ENCODE peak calls at places on chromosomes 1 and 21, in six cellular contexts. One of them, this sample, is unnamed.

GRCh38 chr1:220296941-220297460 is 24.7 kb upstream of the RAB3GAP2 start:
- DNase-seq in breast epithelium: no peak
- DNase-seq in posterior vena cava: no peak
- DNase-seq in astrocyte of the hippocampus: peak; percentile 54
- DNase-seq in fibroblast of villous mesenchyme: no peak
- DNase-seq in stromal cell of bone marrow: no peak
- DNase-seq in this sample: no peak

GRCh38 chr1:218778257-218778656 is 395.4 kb upstream of the LYPLAL1 start:
- DNase-seq in posterior vena cava: no peak
- DNase-seq in fibroblast of villous mesenchyme: no peak
- DNase-seq in breast epithelium: no peak
- DNase-seq in stromal cell of bone marrow: peak; percentile 15
- DNase-seq in astrocyte of the hippocampus: no peak
- DNase-seq in this sample: no peak

GRCh38 chr1:246176126-246177024 is 330.7 kb downstream of the SMYD3 start:
- DNase-seq in posterior vena cava: no peak
- DNase-seq in breast epithelium: no peak
- DNase-seq in fibroblast of villous mesenchyme: peak; percentile 48
- DNase-seq in astrocyte of the hippocampus: peak; percentile 25
- DNase-seq in stromal cell of bone marrow: no peak
- DNase-seq in this sample: no peak

GRCh38 chr1:98388431-98388830 is 273.1 kb upstream of the SNX7 start:
- DNase-seq in breast epithelium: no peak
- DNase-seq in posterior vena cava: no peak
- DNase-seq in stromal cell of bone marrow: peak; percentile 66
- DNase-seq in fibroblast of villous mesenchyme: peak; percentile 64
- DNase-seq in astrocyte of the hippocampus: peak; percentile 69
- DNase-seq in this sample: peak; percentile 19

GRCh38 chr21:33265664-33266049 is 510 bp upstream of the IL10RB start:
- DNase-seq in fibroblast of villous mesenchyme: peak; percentile 50
- DNase-seq in stromal cell of bone marrow: no peak
- DNase-seq in posterior vena cava: peak; percentile 87
- DNase-seq in breast epithelium: peak; percentile 51
- DNase-seq in astrocyte of the hippocampus: no peak
- DNase-seq in this sample: no peak

GRCh38 chr1:145985502-145986439 is 10.6 kb downstream of the TXNIP start:
- DNase-seq in fibroblast of villous mesenchyme: peak; percentile 89
- DNase-seq in posterior vena cava: no peak
- DNase-seq in astrocyte of the hippocampus: peak; percentile 64
- DNase-seq in stromal cell of bone marrow: no peak
- DNase-seq in breast epithelium: no peak
- DNase-seq in this sample: peak; percentile 44

GRCh38 chr1:6653651-6654290 is 29.1 kb downstream of the THAP3 start:
- DNase-seq in astrocyte of the hippocampus: peak; percentile 83
- DNase-seq in fibroblast of villous mesenchyme: no peak
- DNase-seq in posterior vena cava: no peak
- DNase-seq in breast epithelium: no peak
- DNase-seq in stromal cell of bone marrow: no peak
- DNase-seq in this sample: no peak

GRCh38 chr1:30883389-30884172 is 25.0 kb downstream of the SDC3 start:
- DNase-seq in breast epithelium: no peak
- DNase-seq in stromal cell of bone marrow: no peak
- DNase-seq in fibroblast of villous mesenchyme: no peak
- DNase-seq in posterior vena cava: no peak
- DNase-seq in astrocyte of the hippocampus: peak; percentile 64
- DNase-seq in this sample: no peak

GRCh38 chr1:246597340-246597739 is 31.1 kb downstream of the CNST start:
- DNase-seq in stromal cell of bone marrow: peak; percentile 83
- DNase-seq in astrocyte of the hippocampus: peak; percentile 62
- DNase-seq in breast epithelium: no peak
- DNase-seq in fibroblast of villous mesenchyme: peak; percentile 93
- DNase-seq in posterior vena cava: no peak
- DNase-seq in this sample: peak; percentile 63

GRCh38 chr1:176391621-176392020 is 71.4 kb upstream of the PAPPA2 start:
- DNase-seq in stromal cell of bone marrow: no peak
- DNase-seq in breast epithelium: no peak
- DNase-seq in fibroblast of villous mesenchyme: no peak
- DNase-seq in astrocyte of the hippocampus: no peak
- DNase-seq in posterior vena cava: no peak
- DNase-seq in this sample: no peak

GRCh38 chr1:246618240-246618639 is 52.0 kb downstream of the CNST start:
- DNase-seq in posterior vena cava: no peak
- DNase-seq in stromal cell of bone marrow: no peak
- DNase-seq in astrocyte of the hippocampus: no peak
- DNase-seq in fibroblast of villous mesenchyme: no peak
- DNase-seq in breast epithelium: no peak
- DNase-seq in this sample: no peak

GRCh38 chr1:173304529-173305227 is 97.5 kb upstream of the TNFSF4 start:
- DNase-seq in fibroblast of villous mesenchyme: no peak
- DNase-seq in posterior vena cava: no peak
- DNase-seq in astrocyte of the hippocampus: no peak
- DNase-seq in breast epithelium: no peak
- DNase-seq in stromal cell of bone marrow: no peak
- DNase-seq in this sample: no peak

GRCh38 chr1:97210302-97210701 is 488.7 kb downstream of the PTBP2 start:
- DNase-seq in posterior vena cava: no peak
- DNase-seq in astrocyte of the hippocampus: no peak
- DNase-seq in breast epithelium: no peak
- DNase-seq in fibroblast of villous mesenchyme: no peak
- DNase-seq in stromal cell of bone marrow: no peak
- DNase-seq in this sample: no peak

GRCh38 chr1:27488523-27489138 is 1.3 kb downstream of the WASF2 start:
- DNase-seq in fibroblast of villous mesenchyme: peak; percentile 44
- DNase-seq in astrocyte of the hippocampus: peak; percentile 41
- DNase-seq in posterior vena cava: no peak
- DNase-seq in breast epithelium: no peak
- DNase-seq in stromal cell of bone marrow: no peak
- DNase-seq in this sample: no peak

GRCh38 chr1:151989131-151989868 is 4.4 kb downstream of the S100A10 start:
- DNase-seq in fibroblast of villous mesenchyme: peak; percentile 79
- DNase-seq in astrocyte of the hippocampus: peak; percentile 84
- DNase-seq in posterior vena cava: peak; percentile 93
- DNase-seq in breast epithelium: no peak
- DNase-seq in stromal cell of bone marrow: peak; percentile 86
- DNase-seq in this sample: peak; percentile 72

GRCh38 chr1:45654540-45655280 is 30.9 kb upstream of the CCDC17 start:
- DNase-seq in fibroblast of villous mesenchyme: peak; percentile 26
- DNase-seq in astrocyte of the hippocampus: no peak
- DNase-seq in breast epithelium: no peak
- DNase-seq in stromal cell of bone marrow: peak; percentile 27
- DNase-seq in posterior vena cava: no peak
- DNase-seq in this sample: no peak

GRCh38 chr1:48916121-48917069 is 139.7 kb upstream of the BEND5 start:
- DNase-seq in breast epithelium: peak; percentile 28
- DNase-seq in astrocyte of the hippocampus: peak; percentile 80
- DNase-seq in stromal cell of bone marrow: peak; percentile 63
- DNase-seq in fibroblast of villous mesenchyme: peak; percentile 12
- DNase-seq in posterior vena cava: no peak
- DNase-seq in this sample: no peak

GRCh38 chr1:193402032-193402431 is 215.6 kb upstream of the B3GALT2 start:
- DNase-seq in astrocyte of the hippocampus: no peak
- DNase-seq in posterior vena cava: no peak
- DNase-seq in fibroblast of villous mesenchyme: no peak
- DNase-seq in breast epithelium: no peak
- DNase-seq in stromal cell of bone marrow: no peak
- DNase-seq in this sample: no peak

GRCh38 chr1:59143824-59144223 is 153.1 kb upstream of the FGGY start:
- DNase-seq in fibroblast of villous mesenchyme: no peak
- DNase-seq in astrocyte of the hippocampus: no peak
- DNase-seq in posterior vena cava: no peak
- DNase-seq in stromal cell of bone marrow: no peak
- DNase-seq in breast epithelium: no peak
- DNase-seq in this sample: no peak

GRCh38 chr1:40782371-40782956 is 1.1 kb upstream of the KCNQ4 start:
- DNase-seq in stromal cell of bone marrow: no peak
- DNase-seq in fibroblast of villous mesenchyme: no peak
- DNase-seq in breast epithelium: no peak
- DNase-seq in astrocyte of the hippocampus: peak; percentile 41
- DNase-seq in posterior vena cava: peak; percentile 72
- DNase-seq in this sample: peak; percentile 55

GRCh38 chr1:236124965-236125364 is 17.4 kb upstream of the GPR137B start:
- DNase-seq in breast epithelium: no peak
- DNase-seq in astrocyte of the hippocampus: no peak
- DNase-seq in posterior vena cava: no peak
- DNase-seq in fibroblast of villous mesenchyme: no peak
- DNase-seq in stromal cell of bone marrow: no peak
- DNase-seq in this sample: no peak

GRCh38 chr1:109823543-109824348 is 60.0 kb upstream of the EPS8L3 start:
- DNase-seq in astrocyte of the hippocampus: peak; percentile 74
- DNase-seq in stromal cell of bone marrow: no peak
- DNase-seq in fibroblast of villous mesenchyme: peak; percentile 62
- DNase-seq in posterior vena cava: peak; percentile 90
- DNase-seq in breast epithelium: no peak
- DNase-seq in this sample: no peak

GRCh38 chr1:236103646-236104218 is 38.6 kb upstream of the GPR137B start:
- DNase-seq in astrocyte of the hippocampus: peak; percentile 75
- DNase-seq in fibroblast of villous mesenchyme: peak; percentile 70
- DNase-seq in breast epithelium: no peak
- DNase-seq in stromal cell of bone marrow: peak; percentile 38
- DNase-seq in posterior vena cava: no peak
- DNase-seq in this sample: peak; percentile 84

GRCh38 chr1:55481634-55482033 is 266.5 kb upstream of the USP24 start:
- DNase-seq in breast epithelium: peak; percentile 80
- DNase-seq in posterior vena cava: no peak
- DNase-seq in fibroblast of villous mesenchyme: no peak
- DNase-seq in astrocyte of the hippocampus: no peak
- DNase-seq in stromal cell of bone marrow: no peak
- DNase-seq in this sample: no peak

GRCh38 chr21:34844033-34844923 is 175.5 kb downstream of the CLIC6 start:
- DNase-seq in breast epithelium: no peak
- DNase-seq in stromal cell of bone marrow: no peak
- DNase-seq in fibroblast of villous mesenchyme: peak; percentile 67
- DNase-seq in astrocyte of the hippocampus: peak; percentile 53
- DNase-seq in posterior vena cava: no peak
- DNase-seq in this sample: no peak

GRCh38 chr1:157595356-157595755 is 2.5 kb downstream of the FCRL4 start:
- DNase-seq in posterior vena cava: no peak
- DNase-seq in astrocyte of the hippocampus: no peak
- DNase-seq in stromal cell of bone marrow: no peak
- DNase-seq in fibroblast of villous mesenchyme: no peak
- DNase-seq in breast epithelium: no peak
- DNase-seq in this sample: no peak

GRCh38 chr1:23103001-23103879 is 65.4 kb downstream of the LUZP1 start:
- DNase-seq in stromal cell of bone marrow: no peak
- DNase-seq in breast epithelium: no peak
- DNase-seq in astrocyte of the hippocampus: no peak
- DNase-seq in fibroblast of villous mesenchyme: peak; percentile 48
- DNase-seq in posterior vena cava: no peak
- DNase-seq in this sample: peak; percentile 29

GRCh38 chr1:152941037-152941700 is 5.8 kb upstream of the SPRR5 start:
- DNase-seq in fibroblast of villous mesenchyme: no peak
- DNase-seq in stromal cell of bone marrow: no peak
- DNase-seq in breast epithelium: no peak
- DNase-seq in astrocyte of the hippocampus: no peak
- DNase-seq in posterior vena cava: no peak
- DNase-seq in this sample: no peak

GRCh38 chr1:63728611-63729226 is 45.1 kb upstream of the ROR1 start:
- DNase-seq in posterior vena cava: no peak
- DNase-seq in fibroblast of villous mesenchyme: no peak
- DNase-seq in breast epithelium: no peak
- DNase-seq in stromal cell of bone marrow: no peak
- DNase-seq in astrocyte of the hippocampus: no peak
- DNase-seq in this sample: no peak

GRCh38 chr1:148318123-148318899 is 164.8 kb downstream of the PPIAL4G start:
- DNase-seq in astrocyte of the hippocampus: peak; percentile 37
- DNase-seq in posterior vena cava: no peak
- DNase-seq in fibroblast of villous mesenchyme: peak; percentile 4
- DNase-seq in stromal cell of bone marrow: no peak
- DNase-seq in breast epithelium: no peak
- DNase-seq in this sample: no peak

GRCh38 chr1:232435746-232436145 is 194.2 kb downstream of the SIPA1L2 start:
- DNase-seq in breast epithelium: no peak
- DNase-seq in posterior vena cava: no peak
- DNase-seq in fibroblast of villous mesenchyme: peak; percentile 64
- DNase-seq in astrocyte of the hippocampus: peak; percentile 74
- DNase-seq in stromal cell of bone marrow: no peak
- DNase-seq in this sample: no peak

GRCh38 chr1:67479146-67479891 is 49.1 kb upstream of the SERBP1 start:
- DNase-seq in stromal cell of bone marrow: peak; percentile 26
- DNase-seq in fibroblast of villous mesenchyme: peak; percentile 30
- DNase-seq in breast epithelium: no peak
- DNase-seq in astrocyte of the hippocampus: peak; percentile 49
- DNase-seq in posterior vena cava: no peak
- DNase-seq in this sample: no peak

GRCh38 chr1:7068552-7068951 is 283.3 kb downstream of the CAMTA1 start:
- DNase-seq in stromal cell of bone marrow: no peak
- DNase-seq in breast epithelium: no peak
- DNase-seq in fibroblast of villous mesenchyme: no peak
- DNase-seq in posterior vena cava: no peak
- DNase-seq in astrocyte of the hippocampus: peak; percentile 21
- DNase-seq in this sample: no peak

GRCh38 chr21:34335316-34335715 is 28.5 kb upstream of the KCNE2 start:
- DNase-seq in fibroblast of villous mesenchyme: no peak
- DNase-seq in astrocyte of the hippocampus: peak; percentile 87
- DNase-seq in stromal cell of bone marrow: no peak
- DNase-seq in breast epithelium: no peak
- DNase-seq in posterior vena cava: no peak
- DNase-seq in this sample: no peak

GRCh38 chr1:83769594-83770321 is 229.2 kb downstream of the TTLL7 start:
- DNase-seq in posterior vena cava: no peak
- DNase-seq in fibroblast of villous mesenchyme: no peak
- DNase-seq in breast epithelium: no peak
- DNase-seq in astrocyte of the hippocampus: no peak
- DNase-seq in stromal cell of bone marrow: no peak
- DNase-seq in this sample: no peak

GRCh38 chr1:29196863-29197589 is 15.3 kb upstream of the SRSF4 start:
- DNase-seq in stromal cell of bone marrow: peak; percentile 57
- DNase-seq in fibroblast of villous mesenchyme: peak; percentile 78
- DNase-seq in astrocyte of the hippocampus: peak; percentile 75
- DNase-seq in posterior vena cava: no peak
- DNase-seq in breast epithelium: no peak
- DNase-seq in this sample: peak; percentile 94

GRCh38 chr1:3721955-3722465 is 30.2 kb upstream of the CCDC27 start:
- DNase-seq in astrocyte of the hippocampus: no peak
- DNase-seq in posterior vena cava: no peak
- DNase-seq in fibroblast of villous mesenchyme: no peak
- DNase-seq in stromal cell of bone marrow: no peak
- DNase-seq in breast epithelium: no peak
- DNase-seq in this sample: no peak

This sample was measured in hepatic stellate cell.